ENCODE peak calls at places on chromosome 4, in six cellular contexts. U, Y, N, B, T and K are unnamed samples.

GRCh38 chr4:30856795-30857564 is 136.8 kb downstream of the PCDH7 start:
- DNase-seq in T (no peak), B (no peak), Y (no peak), U (no peak), N (no peak), K (no peak)

GRCh38 chr4:139951051-139951450 is 202.9 kb downstream of the MAML3 start:
- DNase-seq in B (no peak), T (no peak), Y (no peak), N (no peak), U (no peak), K (peak)

GRCh38 chr4:87901426-87901825 is 68.7 kb downstream of the MEPE start:
- DNase-seq in B (no peak), N (no peak), T (no peak), U (no peak), Y (no peak), K (peak)

GRCh38 chr4:73721419-73721818 is 18.9 kb upstream of the CXCL8 start:
- DNase-seq in U (peak), Y (no peak), T (no peak), B (peak), N (no peak), K (peak)

GRCh38 chr4:176837176-176837915 is 44.6 kb upstream of the VEGFC start:
- DNase-seq in B (no peak), Y (no peak), N (no peak), T (no peak), U (no peak), K (no peak)

GRCh38 chr4:124433044-124433443 is 279.5 kb downstream of the ANKRD50 start:
- DNase-seq in B (no peak), Y (no peak), N (no peak), U (no peak), T (no peak), K (no peak)

GRCh38 chr4:139229534-139230039 is 50.4 kb downstream of the MGARP start:
- DNase-seq in Y (no peak), B (peak), U (peak), T (no peak), N (no peak), K (no peak)

GRCh38 chr4:88743696-88744095 is 46.1 kb upstream of the NAP1L5 start:
- DNase-seq in T (no peak), B (no peak), Y (no peak), U (peak), N (peak), K (peak)

DNA sequence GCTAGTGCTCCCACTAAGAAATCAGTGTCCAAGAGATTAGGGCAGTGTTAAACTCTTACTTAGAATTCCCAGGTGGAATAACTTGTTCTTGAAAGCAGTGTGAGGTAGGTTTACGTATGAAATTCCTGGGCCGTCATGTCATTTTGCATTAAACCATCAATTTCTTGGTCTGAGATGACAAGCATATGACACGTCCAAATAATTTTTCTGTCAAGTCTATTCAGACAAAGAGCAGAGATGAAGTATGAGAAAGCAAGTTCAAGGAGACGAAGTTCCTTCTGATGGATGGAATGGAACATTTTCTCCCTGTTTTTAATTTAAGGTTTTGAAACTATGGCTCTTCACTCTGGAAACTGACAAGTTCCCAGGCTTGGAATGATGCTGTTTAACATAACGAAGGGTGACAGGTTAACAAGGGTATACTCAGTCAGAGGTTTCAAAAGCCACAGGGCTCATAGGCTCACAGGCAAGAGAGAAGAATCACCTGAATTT is 252.8 kb upstream of the SFRP2 start:
- DNase-seq in B (no peak), N (no peak), T (no peak), Y (no peak), U (no peak), K (no peak)
- H3K4me3 ChIP-seq in B (no peak), N (no peak), T (no peak), Y (no peak), U (no peak), K (no peak)

GRCh38 chr4:109879636-109880314 is 31.9 kb downstream of the LRIT3 start:
- DNase-seq in U (no peak), N (no peak), Y (no peak), T (no peak), B (no peak), K (no peak)
- H3K4me3 ChIP-seq in U (no peak), N (no peak), Y (no peak), T (no peak), B (no peak), K (no peak)

DNA sequence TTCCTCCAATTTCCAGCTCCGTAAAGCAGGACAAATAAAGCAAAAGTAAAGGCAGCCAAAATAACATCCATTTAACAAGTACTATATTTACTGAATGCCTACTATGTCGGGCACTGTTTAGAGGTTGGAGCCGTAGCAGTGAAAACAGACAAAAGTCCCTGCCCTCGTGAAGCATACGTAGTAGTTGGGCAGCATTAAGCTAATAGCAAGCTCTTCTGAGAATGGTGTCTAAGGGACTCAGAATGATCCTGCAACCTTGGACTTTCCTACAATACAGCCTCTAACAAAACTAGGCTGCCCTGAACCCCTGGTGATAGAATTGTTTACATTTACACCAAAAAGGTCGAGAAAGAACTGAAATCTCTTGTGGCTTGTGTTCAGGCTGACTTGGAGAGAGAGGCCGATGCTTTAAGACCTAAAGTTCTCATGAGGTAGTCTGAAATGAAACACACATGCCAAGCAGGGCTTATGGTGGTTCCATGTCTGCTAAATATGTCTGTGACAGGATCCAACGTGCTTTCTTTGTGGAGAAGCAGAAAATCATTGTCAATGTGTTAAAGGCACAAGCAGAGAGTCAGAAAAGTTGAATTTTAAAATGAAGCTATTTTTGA is 876 bp upstream of the PDGFC start:
- DNase-seq in T (peak), U (peak), N (no peak), B (no peak), Y (no peak), K (no peak)
- H3K4me3 ChIP-seq in T (peak), U (peak), N (peak), B (peak), Y (peak), K (peak)

GRCh38 chr4:134200811-134201215 is 776 bp downstream of the PABPC4L start:
- DNase-seq in U (no peak), B (no peak), Y (peak), N (no peak), T (no peak), K (no peak)
- H3K4me3 ChIP-seq in U (peak), B (peak), Y (peak), N (peak), T (peak), K (peak)

GRCh38 chr4:76625316-76625715 is 190.3 kb downstream of the SHROOM3 start:
- DNase-seq in T (no peak), N (no peak), Y (no peak), U (no peak), B (no peak), K (no peak)

GRCh38 chr4:76623217-76624060 is 188.4 kb downstream of the SHROOM3 start:
- DNase-seq in U (no peak), T (no peak), B (peak), N (no peak), Y (no peak), K (no peak)

GRCh38 chr4:76622717-76623116 is 187.7 kb downstream of the SHROOM3 start:
- DNase-seq in N (no peak), B (peak), T (no peak), Y (no peak), U (no peak), K (no peak)

GRCh38 chr4:76622126-76622525 is 187.1 kb downstream of the SHROOM3 start:
- DNase-seq in Y (no peak), U (peak), N (no peak), B (peak), T (no peak), K (no peak)

DNA sequence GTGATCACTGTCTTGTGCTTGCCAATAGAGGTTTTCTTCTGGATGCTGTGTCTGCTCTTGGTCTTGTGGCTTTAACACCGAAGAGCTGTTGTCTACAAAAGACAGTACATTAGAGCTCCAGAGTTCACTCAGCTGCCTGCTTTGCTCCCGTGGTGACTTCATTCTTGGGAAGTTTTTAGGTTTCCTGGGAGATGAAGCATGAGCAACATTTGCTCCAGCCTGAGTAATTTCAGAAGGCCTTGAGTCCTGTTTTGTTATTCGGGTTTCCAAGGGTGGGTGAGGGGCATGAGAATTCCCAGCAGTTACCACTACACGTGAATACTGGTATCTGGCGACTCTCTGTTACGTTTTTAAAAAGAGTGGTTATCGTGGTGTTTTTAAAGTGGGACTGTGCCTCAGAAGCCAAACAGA is 189.2 kb downstream of the SHROOM3 start:
- DNase-seq in B (peak), T (peak), N (peak), Y (no peak), U (peak), K (peak)
- H3K4me3 ChIP-seq in B (peak), T (no peak), N (peak), Y (peak), U (no peak), K (no peak)

GRCh38 chr4:110631582-110632505 is 9.0 kb upstream of the PITX2 start:
- DNase-seq in Y (peak), B (peak), N (peak), U (peak), T (peak), K (peak)
- H3K4me3 ChIP-seq in Y (no peak), B (peak), N (peak), U (peak), T (peak), K (peak)